ENCODE peak calls at places on chromosomes 6 and 20, in ten cellular contexts. B is WTC11, J is Peyer's patch, Q is tibial nerve, Z is RWPE1, O is Calu3, U is adrenal gland, T is GM10248, N is IMR-90, P is bronchial epithelial cell. M is an unnamed sample.

GRCh38 chr6:120671519-120671918 is 662.8 kb downstream of the TBC1D32 start:
- DNase-seq in O (no peak), T (no peak), P (no peak), U (no peak), J (no peak), N (no peak), B (peak; percentile 40), Q (no peak), Z (no peak), M (no peak)

GRCh38 chr20:4111440-4112411 is 96.4 kb upstream of the RNF24 start:
- DNase-seq in P (no peak), N (no peak), B (no peak), J (no peak), Z (no peak), O (no peak), T (no peak), Q (no peak), U (no peak), M (no peak)

GRCh38 chr20:38659613-38659880 is 57.9 kb downstream of the ARHGAP40 start:
- DNase-seq in T (no peak), O (no peak), N (no peak), J (no peak), U (no peak), Q (no peak), P (no peak), B (no peak), Z (no peak), M (no peak)

GRCh38 chr20:13174402-13174801 is 46.7 kb upstream of the ISM1 start:
- DNase-seq in Z (no peak), B (no peak), N (no peak), U (no peak), J (no peak), T (no peak), O (no peak), P (no peak), Q (no peak), M (no peak)

GRCh38 chr6:128806274-128806673 is 76.7 kb upstream of the LAMA2 start:
- DNase-seq in P (peak; percentile 77), J (no peak), O (no peak), B (no peak), U (no peak), T (no peak), Z (no peak), Q (no peak), N (no peak), M (peak; percentile 57)

GRCh38 chr6:23181301-23182110 is 612.1 kb downstream of the HDGFL1 start:
- DNase-seq in Q (no peak), J (no peak), T (no peak), O (no peak), Z (no peak), N (no peak), U (no peak), B (no peak), P (no peak), M (no peak)

GRCh38 chr20:17797579-17797978 is 97.8 kb downstream of the BANF2 start:
- DNase-seq in J (no peak), O (no peak), N (no peak), U (no peak), Q (no peak), B (no peak), P (no peak), T (no peak), Z (no peak), M (no peak)

GRCh38 chr6:47352169-47352568 is 42.5 kb upstream of the TNFRSF21 start:
- DNase-seq in Q (no peak), N (no peak), Z (no peak), U (no peak), P (no peak), B (peak; percentile 22), O (no peak), J (no peak), T (no peak), M (no peak)

GRCh38 chr6:30006170-30007131 is 54.6 kb upstream of the POLR1H start:
- DNase-seq in O (peak; percentile 20), B (peak; percentile 32), Q (peak; percentile 27), T (peak; percentile 25), J (peak; percentile 64), P (no peak), U (peak; percentile 64), Z (no peak), N (peak; percentile 3), M (no peak)

GRCh38 chr6:23308166-23308565 is 738.8 kb downstream of the HDGFL1 start:
- DNase-seq in B (no peak), J (no peak), N (no peak), O (peak; percentile 38), Z (no peak), Q (no peak), P (peak; percentile 70), U (no peak), T (no peak), M (no peak)

GRCh38 chr6:12391472-12391871 is 101.3 kb downstream of the EDN1 start:
- DNase-seq in N (no peak), T (no peak), Q (no peak), Z (no peak), U (no peak), P (no peak), J (no peak), B (no peak), O (no peak), M (no peak)

DNA sequence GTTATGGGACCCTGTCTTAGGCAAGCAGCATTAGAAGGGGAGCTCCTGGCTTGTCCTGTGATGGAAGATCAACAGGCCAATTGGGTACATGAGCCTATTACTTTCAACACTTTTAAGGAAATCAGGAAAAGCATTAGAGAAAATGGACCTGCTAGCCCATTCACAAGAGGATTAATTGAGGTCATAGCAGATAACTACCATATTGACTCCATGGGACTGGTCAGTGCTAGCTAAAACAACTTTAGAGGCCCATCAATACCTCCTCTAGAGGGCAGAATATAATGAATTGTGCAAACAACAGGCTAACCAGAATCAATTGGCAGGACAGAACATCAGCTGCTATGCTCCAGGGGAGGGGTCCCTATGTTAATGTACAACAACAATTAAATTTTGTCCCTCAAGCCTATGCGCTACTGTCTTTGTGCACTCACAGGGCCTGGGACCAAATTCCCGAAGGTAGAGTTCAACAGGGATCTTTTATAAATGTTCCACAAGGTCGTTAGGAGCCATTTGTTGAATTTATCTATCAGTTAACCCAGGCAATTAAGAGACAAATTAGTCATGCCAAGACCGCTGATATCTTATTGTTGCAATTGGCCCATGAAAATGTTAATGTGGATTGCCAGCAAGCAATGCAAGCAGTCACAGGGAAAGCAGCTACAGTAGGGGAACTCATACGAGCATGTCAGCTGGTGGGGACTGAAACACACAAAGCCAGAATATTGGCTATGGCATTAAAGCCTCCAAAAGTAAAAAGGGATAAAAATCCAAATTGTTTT is 106.6 kb upstream of the BTN3A2 start:
- DNase-seq in U (no peak), N (no peak), P (peak; percentile 21), O (no peak), T (no peak), Z (no peak), Q (no peak), J (no peak), B (no peak), M (peak; percentile 24)
- TF ChIP-seq CTCF in U (no peak), N (peak; percentile 12), P (peak; percentile 36), O (no peak), T (peak; percentile 35), Z (no peak), Q (no peak), J (peak; percentile 46), B (no peak), M (peak; percentile 16)

GRCh38 chr20:58023781-58024180 is 204.7 kb downstream of the ANKRD60 start:
- DNase-seq in U (no peak), N (no peak), T (no peak), Z (no peak), Q (no peak), O (no peak), P (no peak), B (no peak), J (no peak), M (no peak)

GRCh38 chr20:58022711-58023110 is 205.7 kb downstream of the ANKRD60 start:
- DNase-seq in T (no peak), N (no peak), Q (no peak), P (no peak), U (no peak), Z (no peak), B (no peak), O (no peak), J (peak; percentile 21), M (no peak)

GRCh38 chr20:58023346-58023745 is 205.1 kb downstream of the ANKRD60 start:
- DNase-seq in O (no peak), J (peak; percentile 29), P (no peak), U (no peak), N (no peak), Q (no peak), Z (no peak), T (no peak), B (no peak), M (no peak)

GRCh38 chr20:58025233-58025632 is 203.2 kb downstream of the ANKRD60 start:
- DNase-seq in N (no peak), Q (no peak), P (no peak), J (no peak), Z (no peak), O (no peak), U (no peak), B (no peak), T (no peak), M (no peak)

GRCh38 chr20:58024241-58024721 is 204.2 kb downstream of the ANKRD60 start:
- DNase-seq in Q (no peak), U (no peak), O (no peak), Z (no peak), P (no peak), J (peak; percentile 31), B (no peak), N (no peak), T (no peak), M (no peak)
- TF ChIP-seq CTCF in Q (no peak), U (no peak), O (no peak), Z (no peak), P (no peak), J (no peak), B (no peak), N (no peak), T (no peak), M (no peak)

GRCh38 chr6:163712569-163712966 is 298.1 kb downstream of the QKI start:
- DNase-seq in U (no peak), T (no peak), O (no peak), Q (no peak), N (no peak), Z (no peak), B (no peak), J (no peak), P (no peak), M (no peak)
- TF ChIP-seq CTCF in U (no peak), T (no peak), O (no peak), Q (no peak), N (no peak), Z (no peak), B (no peak), J (no peak), P (no peak), M (no peak)

GRCh38 chr6:115643762-115644161 is 416.9 kb downstream of the FRK start:
- DNase-seq in J (no peak), T (no peak), P (peak; percentile 3), U (peak; percentile 21), B (no peak), Q (no peak), O (peak; percentile 59), N (peak; percentile 50), Z (no peak), M (peak; percentile 32)
- TF ChIP-seq CTCF in J (no peak), T (no peak), P (no peak), U (peak; percentile 17), B (no peak), Q (no peak), O (peak; percentile 14), N (peak; percentile 47), Z (no peak), M (no peak)

M was measured in MCF 10A.